ENCODE peak calls at places on chromosomes 1 and 21, in eight cellular contexts. S is naive thymus-derived CD4-positive, alpha-beta T cell; I is GM23248; E is right cardiac atrium; Y is fibroblast of lung; L is cardiac muscle cell; W is left lung; X is heart left ventricle. F is an unnamed sample. For H3K4me1, the result is how much of the 10 kb centered on the place peaks cover.

GRCh38 chr1:201251851-201252430 is 31.4 kb upstream of the PKP1 start:
- DNase-seq in I (no peak), Y (no peak), E (no peak), S (no peak), L (no peak), X (no peak), W (no peak), F (no peak)

GRCh38 chr1:223712184-223712855 is at the start of gene CAPN2:
- DNase-seq in W (peak), S (peak), Y (peak), L (peak), I (peak), E (peak), X (peak), F (peak)

GRCh38 chr1:55803429-55803828 is 588.3 kb upstream of the USP24 start:
- DNase-seq in E (no peak), Y (no peak), W (no peak), I (no peak), X (no peak), L (no peak), S (no peak), F (no peak)

GRCh38 chr1:15056515-15057285 is 96.8 kb upstream of the TMEM51 start:
- DNase-seq in L (peak), Y (peak), S (no peak), W (peak), I (peak), X (no peak), E (no peak), F (no peak)

GRCh38 chr1:183159960-183160359 is 26.1 kb upstream of the LAMC2 start:
- DNase-seq in S (no peak), E (peak), Y (no peak), X (no peak), L (no peak), W (peak), I (peak), F (peak)

GRCh38 chr1:203093754-203094410 is 8.1 kb upstream of the MYOG start:
- DNase-seq in E (no peak), W (no peak), L (no peak), Y (no peak), I (peak), S (no peak), X (no peak), F (no peak)

GRCh38 chr1:28123461-28123961 is 35.1 kb upstream of the EYA3 start:
- DNase-seq in Y (peak), S (no peak), X (no peak), E (no peak), L (peak), W (no peak), I (peak), F (peak)

GRCh38 chr1:86515597-86515996 is 31.3 kb upstream of the CLCA4 start:
- DNase-seq in I (peak), E (no peak), Y (peak), X (no peak), W (no peak), S (no peak), L (peak), F (no peak)

GRCh38 chr1:17259233-17259873 is 10.5 kb downstream of the PADI3 start:
- DNase-seq in E (no peak), I (peak), L (peak), X (no peak), S (no peak), Y (peak), W (peak), F (no peak)

GRCh38 chr21:15848632-15849031 is 118.8 kb downstream of the USP25 start:
- DNase-seq in E (no peak), I (peak), L (peak), W (no peak), Y (peak), X (no peak), S (no peak), F (no peak)

GRCh38 chr1:41740058-41740457 is 178.7 kb downstream of the HIVEP3 start:
- DNase-seq in I (no peak), S (no peak), X (no peak), W (no peak), E (no peak), Y (no peak), L (no peak), F (no peak)
- H3K27ac ChIP-seq in I (no peak), S (no peak), X (no peak), W (peak), E (no peak), Y (no peak), L (no peak), F (peak)

GRCh38 chr1:19414490-19414889 is 70.8 kb downstream of the CAPZB start:
- DNase-seq in E (no peak), S (no peak), L (no peak), W (no peak), I (no peak), X (no peak), Y (peak), F (no peak)

GRCh38 chr1:19416919-19417441 is 68.4 kb downstream of the CAPZB start:
- DNase-seq in X (no peak), Y (no peak), W (no peak), S (no peak), E (no peak), L (no peak), I (peak), F (no peak)

GRCh38 chr1:19413999-19414398 is 71.3 kb downstream of the CAPZB start:
- DNase-seq in L (no peak), I (no peak), X (no peak), E (no peak), S (no peak), W (no peak), Y (no peak), F (no peak)

GRCh38 chr1:19418503-19418971 is 66.8 kb downstream of the CAPZB start:
- DNase-seq in Y (no peak), W (no peak), E (no peak), I (peak), L (no peak), S (no peak), X (no peak), F (no peak)

DNA sequence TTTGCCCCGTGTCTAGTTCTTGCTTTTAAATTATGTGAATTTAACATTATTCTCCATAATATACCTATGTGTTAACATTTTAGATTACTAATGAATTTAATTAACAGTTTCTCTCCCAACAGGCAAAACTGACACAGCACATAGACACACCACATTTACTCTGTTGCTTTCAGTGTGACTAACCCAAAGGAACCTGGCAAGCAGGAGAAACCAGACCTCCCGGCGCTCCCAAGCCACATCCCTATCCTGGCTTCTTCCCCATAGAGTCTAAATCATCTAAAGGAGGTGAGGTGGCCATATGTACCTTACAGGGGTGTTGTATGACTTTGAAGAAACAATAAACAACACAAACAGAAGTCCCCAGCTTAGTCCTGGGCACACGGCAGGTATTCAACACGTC is 69.2 kb downstream of the CAPZB start:
- DNase-seq in S (no peak), E (no peak), I (peak), X (no peak), Y (no peak), L (no peak), W (no peak), F (no peak)
- H3K4me1 ChIP-seq in S (under half), E (under half), I (under half), X (half or more), Y (under half), L (under half), W (under half), F (half or more)

DNA sequence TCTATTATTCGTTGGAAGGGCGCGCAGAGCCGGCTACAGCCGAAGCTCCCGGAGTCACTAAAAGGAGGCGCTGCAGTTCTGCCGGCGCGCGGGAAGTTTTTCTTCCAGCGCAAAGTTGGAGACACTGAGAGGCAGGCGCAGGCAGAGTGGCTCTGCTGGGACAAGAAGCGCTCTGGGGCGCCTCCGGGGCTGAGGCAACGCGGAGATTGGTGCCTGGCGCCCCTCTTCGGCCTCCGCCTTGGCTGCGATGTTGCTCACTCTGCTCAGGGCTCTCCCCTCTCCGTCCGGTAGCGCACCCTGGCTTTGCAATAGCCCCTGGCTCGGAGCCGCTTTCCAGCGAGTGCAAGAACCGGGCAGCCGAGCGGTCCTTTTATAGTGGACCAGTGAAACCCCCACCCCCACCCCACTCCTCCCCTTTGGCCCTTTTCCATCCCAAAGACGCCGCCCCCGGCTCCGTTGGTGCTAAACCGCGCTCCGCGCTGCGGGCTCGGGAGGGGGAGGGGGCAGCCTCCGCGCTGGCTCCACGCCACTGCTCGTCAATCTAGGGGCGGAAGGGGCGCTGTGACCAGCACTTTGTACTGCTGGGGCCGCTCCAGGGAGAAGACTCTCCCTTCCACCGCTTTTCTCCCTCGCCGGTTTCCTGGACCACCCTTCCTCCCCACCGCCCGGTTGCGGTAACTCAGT is at the start of gene ADAMTS1:
- DNase-seq in X (peak), S (peak), E (peak), W (peak), Y (peak), I (peak), L (peak), F (peak)
- H3K4me3 ChIP-seq in X (peak), S (peak), E (peak), W (peak), Y (peak), I (peak), L (peak), F (peak)

GRCh38 chr21:38327984-38328383 is 71.2 kb downstream of the KCNJ15 start:
- DNase-seq in S (no peak), I (peak), Y (no peak), W (no peak), L (no peak), E (no peak), X (no peak), F (no peak)

GRCh38 chr21:38325761-38326420 is 69.1 kb downstream of the KCNJ15 start:
- DNase-seq in Y (no peak), E (no peak), S (no peak), L (no peak), X (no peak), W (no peak), I (no peak), F (no peak)

GRCh38 chr21:38326899-38327298 is 70.1 kb downstream of the KCNJ15 start:
- DNase-seq in X (no peak), W (no peak), S (no peak), I (no peak), L (no peak), E (no peak), Y (no peak), F (no peak)

GRCh38 chr21:38325216-38325615 is 68.4 kb downstream of the KCNJ15 start:
- DNase-seq in I (no peak), L (no peak), X (no peak), S (no peak), E (no peak), W (no peak), Y (no peak), F (no peak)

DNA sequence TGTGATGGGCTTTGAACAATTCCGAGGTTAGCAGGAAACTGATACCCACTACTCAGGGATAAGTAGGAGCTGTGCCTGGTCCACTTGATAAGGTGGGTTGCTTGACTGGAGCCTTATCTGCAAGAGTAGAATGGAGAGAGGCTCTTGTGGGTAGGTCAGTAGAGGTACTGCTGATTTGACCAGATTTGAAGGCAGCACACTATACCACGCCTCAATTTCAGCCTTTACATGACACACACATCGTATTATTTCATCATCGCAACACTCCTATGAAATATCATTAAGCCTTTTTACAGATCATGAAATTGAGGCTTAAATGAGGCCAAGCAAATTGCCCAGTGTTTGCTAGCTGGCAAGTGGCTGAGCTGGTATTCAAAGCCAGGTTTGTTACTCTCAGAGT is 69.6 kb downstream of the KCNJ15 start:
- DNase-seq in Y (no peak), E (no peak), S (no peak), W (no peak), L (no peak), I (no peak), X (no peak), F (no peak)
- H3K27ac ChIP-seq in Y (no peak), E (no peak), S (no peak), W (no peak), L (no peak), I (no peak), X (no peak), F (no peak)

DNA sequence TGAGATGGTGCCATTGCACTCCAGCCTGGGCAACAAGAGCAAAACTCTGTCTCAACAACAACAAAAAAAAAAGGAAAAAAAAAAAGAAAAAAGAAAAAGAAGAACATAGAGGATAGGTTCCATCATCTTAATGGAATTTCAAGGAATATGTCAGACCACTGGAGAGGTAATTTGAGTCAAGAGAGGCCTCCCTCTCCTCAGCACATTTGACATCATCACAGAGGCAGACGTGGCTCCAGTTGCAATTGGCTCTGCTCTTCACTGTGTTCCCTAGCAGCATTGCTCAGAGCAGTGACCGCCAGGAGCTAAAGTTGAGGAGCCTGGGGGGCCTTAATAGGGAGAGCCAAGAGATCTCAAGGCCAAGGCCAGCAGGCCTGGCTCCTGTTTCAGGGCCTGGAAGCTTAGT is 118.6 kb upstream of the FGGY start:
- DNase-seq in I (peak), E (peak), W (no peak), L (no peak), X (no peak), S (no peak), Y (peak), F (no peak)
- H3K4me1 ChIP-seq in I (under half), E (under half), W (under half), L (under half), X (under half), S (under half), Y (under half), F (under half)

DNA sequence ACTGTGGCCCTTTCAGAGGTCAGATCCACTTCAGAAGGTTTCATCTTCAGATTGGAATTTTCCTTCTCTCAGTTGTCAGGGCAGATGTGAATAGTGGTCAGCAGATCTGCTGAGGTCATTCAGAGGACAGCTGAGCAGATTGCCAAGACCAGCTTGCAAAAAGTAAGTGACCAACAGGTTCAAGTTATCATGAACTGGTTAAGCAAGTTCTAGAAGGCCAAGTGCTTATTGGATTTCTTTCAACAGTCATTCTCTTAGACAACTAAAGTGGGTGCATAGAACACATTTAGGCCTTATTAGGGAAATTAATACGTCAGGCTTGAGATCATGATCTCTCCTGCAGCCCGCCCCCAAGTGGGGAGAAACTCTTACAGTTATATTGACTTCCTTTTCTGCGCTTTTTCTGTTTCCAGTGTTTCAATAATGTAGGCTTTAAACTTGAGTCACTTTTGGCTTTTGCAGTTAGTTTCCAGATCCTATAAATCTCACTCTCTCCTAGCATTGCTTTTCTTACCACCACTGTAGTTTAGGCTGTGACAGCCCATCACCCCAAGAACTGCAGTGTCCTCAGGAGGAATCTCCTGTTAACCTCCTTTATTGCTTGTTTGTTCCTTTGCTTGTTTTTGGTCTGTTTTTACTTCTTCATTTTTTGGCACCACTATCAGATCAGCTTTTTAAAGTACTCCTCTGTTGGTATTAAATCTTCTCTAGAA is 96.4 kb downstream of the C1orf21 start:
- DNase-seq in X (no peak), S (no peak), W (no peak), E (peak), L (peak), I (peak), Y (peak), F (peak)
- H3K4me3 ChIP-seq in X (no peak), S (no peak), W (no peak), E (no peak), L (no peak), I (no peak), Y (no peak), F (no peak)

DNA sequence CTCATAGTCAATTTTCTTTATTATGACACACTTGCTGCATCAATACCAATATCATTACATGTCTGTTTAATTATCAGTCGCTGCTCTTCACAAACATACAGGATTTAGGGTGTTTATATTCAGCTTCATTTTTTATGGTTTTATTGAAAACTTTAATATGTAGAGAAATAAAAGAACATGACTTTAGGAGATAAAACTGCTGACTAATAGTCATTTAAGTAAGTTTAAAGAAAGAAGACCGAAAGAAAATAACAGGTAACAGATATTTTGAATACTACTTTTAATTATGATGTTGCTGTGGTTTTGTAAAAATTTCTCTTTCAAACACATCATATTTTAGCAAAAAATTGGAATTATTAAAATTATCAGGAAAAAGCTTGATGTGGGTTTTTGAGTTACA is 685.1 kb upstream of the BRINP3 start:
- DNase-seq in I (no peak), L (no peak), Y (no peak), X (no peak), S (no peak), W (no peak), E (no peak), F (no peak)
- H3K27ac ChIP-seq in I (no peak), L (no peak), Y (no peak), X (no peak), S (no peak), W (no peak), E (no peak), F (no peak)

GRCh38 chr21:34932233-34932632 is 116.9 kb downstream of the RUNX1 start:
- DNase-seq in I (no peak), Y (no peak), L (no peak), E (no peak), S (no peak), X (no peak), W (no peak), F (no peak)
- H3K4me1 ChIP-seq in I (under half), Y (under half), L (under half), E (under half), S (half or more), X (under half), W (under half), F (under half)

DNA sequence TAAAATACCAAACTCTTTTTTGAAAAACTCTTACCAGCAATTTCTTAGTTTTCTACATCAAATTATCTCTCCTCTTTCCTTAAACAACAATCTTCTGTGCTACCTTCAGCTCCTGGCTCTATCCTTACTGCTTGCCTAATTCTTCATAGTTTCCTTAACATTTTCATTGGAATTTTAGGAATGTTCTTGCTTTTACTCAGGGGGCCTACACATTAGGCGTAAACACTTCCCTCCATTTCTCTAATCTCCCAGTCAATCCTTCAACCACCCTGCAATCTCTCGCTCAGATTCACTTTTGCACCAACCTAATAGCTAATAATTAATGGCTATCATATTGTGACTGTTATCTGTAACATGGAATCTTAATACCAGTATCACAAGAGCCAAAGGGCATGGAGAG is 50.1 kb downstream of the ADAMTS5 start:
- DNase-seq in E (no peak), L (no peak), W (no peak), Y (no peak), S (no peak), X (no peak), I (no peak), F (no peak)
- H3K4me3 ChIP-seq in E (no peak), L (no peak), W (no peak), Y (no peak), S (no peak), X (no peak), I (no peak), F (no peak)

DNA sequence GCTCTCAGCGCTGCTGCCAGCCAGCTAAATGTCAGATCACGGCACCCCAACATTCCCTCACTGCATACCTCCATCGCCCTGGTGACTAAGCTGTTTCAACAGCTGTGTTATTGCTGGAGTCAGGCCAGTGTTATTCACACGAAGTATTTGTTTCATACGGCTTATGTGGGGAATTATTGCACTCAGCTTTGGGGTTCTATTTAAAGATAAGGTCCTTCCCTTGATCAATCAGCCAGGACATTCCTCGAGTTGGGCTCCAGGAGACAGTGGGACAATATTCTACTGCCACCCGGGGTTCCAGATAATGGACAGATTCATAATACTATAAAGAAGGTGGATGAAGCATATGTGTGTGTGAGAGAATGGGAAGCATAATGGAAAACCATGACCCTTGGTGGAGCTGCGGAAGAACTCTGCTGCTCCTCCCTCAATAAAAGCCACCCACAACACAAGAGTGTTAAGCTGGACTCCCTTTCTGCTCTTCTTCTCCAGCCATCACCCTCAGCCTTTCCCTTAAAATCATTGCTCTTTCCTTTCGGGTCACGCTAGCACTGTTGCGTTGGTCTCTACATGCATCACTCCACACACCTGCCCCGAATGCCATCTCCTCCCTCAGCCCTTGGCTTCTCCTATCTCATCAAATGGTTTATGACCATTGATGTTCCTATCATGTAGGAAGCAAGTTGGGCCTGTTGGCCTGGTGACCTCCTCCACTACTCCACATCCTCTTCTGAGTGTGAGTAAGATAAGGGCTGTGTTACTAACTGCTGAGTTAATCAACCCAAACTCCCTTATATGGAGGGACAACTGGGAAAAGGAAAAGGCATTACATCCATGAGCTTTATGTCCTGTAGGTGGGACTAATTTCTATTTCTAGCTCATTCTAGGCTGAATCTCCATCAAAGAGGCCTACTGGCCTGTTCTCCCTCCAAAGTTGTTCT is 57.9 kb downstream of the WLS start:
- DNase-seq in S (no peak), E (peak), L (peak), W (no peak), X (no peak), Y (peak), I (peak), F (peak)
- H3K27ac ChIP-seq in S (no peak), E (peak), L (peak), W (peak), X (peak), Y (peak), I (peak), F (peak)

F was measured in lower lobe of right lung.